ENCODE peak calls at places on chromosomes 11 and 22, in six cellular contexts. One of them, this sample, is unnamed.

GRCh38 chr22:32044913-32045312 is 1.9 kb downstream of the SLC5A1 start:
- DNase-seq in T-helper 9 cell: no peak
- DNase-seq in lung microvascular endothelial cell: no peak
- DNase-seq in stimulated activated CD4-positive, alpha-beta T cell treated with anti-CD3 and anti-CD28 coated beads, Interleukin-1b, Interleukin-23, amount 100 ng/mL, for 48 hours: no peak
- DNase-seq in neural crest cell: no peak
- DNase-seq in GM19239: no peak
- DNase-seq in this sample: no peak

GRCh38 chr22:37048133-37048532 is 3.4 kb upstream of the KCTD17 start:
- DNase-seq in T-helper 9 cell: no peak
- DNase-seq in GM19239: no peak
- DNase-seq in lung microvascular endothelial cell: no peak
- DNase-seq in stimulated activated CD4-positive, alpha-beta T cell treated with anti-CD3 and anti-CD28 coated beads, Interleukin-1b, Interleukin-23, amount 100 ng/mL, for 48 hours: no peak
- DNase-seq in neural crest cell: no peak
- DNase-seq in this sample: no peak

GRCh38 chr11:95084509-95084908 is 5.1 kb upstream of the ENDOD1 start:
- DNase-seq in neural crest cell: no peak
- DNase-seq in T-helper 9 cell: no peak
- DNase-seq in stimulated activated CD4-positive, alpha-beta T cell treated with anti-CD3 and anti-CD28 coated beads, Interleukin-1b, Interleukin-23, amount 100 ng/mL, for 48 hours: peak
- DNase-seq in GM19239: no peak
- DNase-seq in lung microvascular endothelial cell: no peak
- DNase-seq in this sample: no peak

GRCh38 chr11:77473001-77473800 is 693 bp downstream of the PAK1 start:
- DNase-seq in stimulated activated CD4-positive, alpha-beta T cell treated with anti-CD3 and anti-CD28 coated beads, Interleukin-1b, Interleukin-23, amount 100 ng/mL, for 48 hours: peak
- DNase-seq in T-helper 9 cell: peak
- DNase-seq in GM19239: peak
- DNase-seq in neural crest cell: peak
- DNase-seq in lung microvascular endothelial cell: no peak
- DNase-seq in this sample: no peak

GRCh38 chr11:78576549-78577097 is 2.0 kb upstream of the NARS2 start:
- DNase-seq in GM19239: no peak
- DNase-seq in stimulated activated CD4-positive, alpha-beta T cell treated with anti-CD3 and anti-CD28 coated beads, Interleukin-1b, Interleukin-23, amount 100 ng/mL, for 48 hours: no peak
- DNase-seq in neural crest cell: no peak
- DNase-seq in T-helper 9 cell: no peak
- DNase-seq in lung microvascular endothelial cell: no peak
- DNase-seq in this sample: no peak

GRCh38 chr11:104122008-104122635 is 41.8 kb downstream of the PDGFD start:
- DNase-seq in stimulated activated CD4-positive, alpha-beta T cell treated with anti-CD3 and anti-CD28 coated beads, Interleukin-1b, Interleukin-23, amount 100 ng/mL, for 48 hours: no peak
- DNase-seq in lung microvascular endothelial cell: no peak
- DNase-seq in GM19239: no peak
- DNase-seq in neural crest cell: no peak
- DNase-seq in T-helper 9 cell: no peak
- DNase-seq in this sample: no peak

GRCh38 chr11:8011981-8012444 is 24.9 kb downstream of the EIF3F start:
- DNase-seq in lung microvascular endothelial cell: no peak
- DNase-seq in neural crest cell: no peak
- DNase-seq in GM19239: no peak
- DNase-seq in T-helper 9 cell: no peak
- DNase-seq in stimulated activated CD4-positive, alpha-beta T cell treated with anti-CD3 and anti-CD28 coated beads, Interleukin-1b, Interleukin-23, amount 100 ng/mL, for 48 hours: no peak
- DNase-seq in this sample: no peak

GRCh38 chr11:119352857-119353260 is 6.4 kb upstream of the MFRP start:
- DNase-seq in T-helper 9 cell: no peak
- DNase-seq in GM19239: no peak
- DNase-seq in neural crest cell: no peak
- DNase-seq in lung microvascular endothelial cell: peak
- DNase-seq in stimulated activated CD4-positive, alpha-beta T cell treated with anti-CD3 and anti-CD28 coated beads, Interleukin-1b, Interleukin-23, amount 100 ng/mL, for 48 hours: no peak
- DNase-seq in this sample: no peak

GRCh38 chr11:131423715-131424114 is 53.3 kb downstream of the NTM start:
- DNase-seq in T-helper 9 cell: no peak
- DNase-seq in stimulated activated CD4-positive, alpha-beta T cell treated with anti-CD3 and anti-CD28 coated beads, Interleukin-1b, Interleukin-23, amount 100 ng/mL, for 48 hours: no peak
- DNase-seq in lung microvascular endothelial cell: no peak
- DNase-seq in GM19239: no peak
- DNase-seq in neural crest cell: no peak
- DNase-seq in this sample: no peak

GRCh38 chr11:47983464-47984397 is 3.4 kb downstream of the PTPRJ start:
- DNase-seq in lung microvascular endothelial cell: peak
- DNase-seq in GM19239: no peak
- DNase-seq in T-helper 9 cell: no peak
- DNase-seq in neural crest cell: no peak
- DNase-seq in stimulated activated CD4-positive, alpha-beta T cell treated with anti-CD3 and anti-CD28 coated beads, Interleukin-1b, Interleukin-23, amount 100 ng/mL, for 48 hours: no peak
- DNase-seq in this sample: no peak